ENCODE peak calls at places on chromosomes 16 and 17, in five cellular contexts. S, R, F, M and V are unnamed samples.

GRCh38 chr17:6455321-6455705 is 11.1 kb downstream of the PIMREG start:
- DNase-seq in F (no peak), M (peak), R (no peak), S (peak), V (no peak)

GRCh38 chr17:73156887-73157870 is 7.6 kb upstream of the SSTR2 start:
- DNase-seq in R (no peak), F (no peak), S (no peak), M (no peak), V (peak)

GRCh38 chr17:80760501-80760900 is 215.9 kb downstream of the RPTOR start:
- DNase-seq in M (no peak), S (no peak), R (peak), F (peak), V (no peak)

GRCh38 chr16:60031751-60032150 is 1297.6 kb upstream of the GOT2 start:
- DNase-seq in S (no peak), R (no peak), M (no peak), F (no peak), V (no peak)

GRCh38 chr16:9050102-9050830 is 41.2 kb upstream of the HAPSTR1 start:
- DNase-seq in M (peak), F (no peak), S (no peak), R (no peak), V (no peak)

GRCh38 chr17:16259926-16260325 is 42.9 kb downstream of the PIGL start:
- DNase-seq in R (no peak), M (no peak), F (no peak), S (no peak), V (no peak)

GRCh38 chr16:81018496-81018895 is 11.5 kb downstream of the CENPN start:
- DNase-seq in M (no peak), S (no peak), F (no peak), R (no peak), V (no peak)

GRCh38 chr16:71711789-71712188 is 12.7 kb downstream of the PHLPP2 start:
- DNase-seq in F (no peak), M (no peak), R (no peak), S (no peak), V (no peak)

GRCh38 chr17:3897731-3898130 is 4.9 kb upstream of the CAMKK1 start:
- DNase-seq in R (no peak), M (no peak), S (no peak), F (no peak), V (no peak)

GRCh38 chr17:63082273-63082861 is 116.3 kb downstream of the TANC2 start:
- DNase-seq in M (no peak), S (no peak), F (no peak), R (no peak), V (no peak)

GRCh38 chr16:19520861-19521331 is 1.0 kb downstream of the GDE1 start:
- DNase-seq in F (no peak), S (peak), R (no peak), M (no peak), V (peak)

GRCh38 chr16:61887903-61888302 is 148.3 kb downstream of the CDH8 start:
- DNase-seq in M (no peak), S (no peak), R (no peak), F (no peak), V (no peak)

GRCh38 chr17:39073353-39073752 is 78.1 kb downstream of the PLXDC1 start:
- DNase-seq in F (no peak), S (no peak), R (no peak), M (no peak), V (no peak)

GRCh38 chr17:80034977-80035686 is 540 bp downstream of the TBC1D16 start:
- DNase-seq in M (peak), S (peak), F (peak), R (peak), V (peak)

GRCh38 chr17:50210249-50211225 is 9.1 kb upstream of the COL1A1 start:
- DNase-seq in R (no peak), F (no peak), M (no peak), S (no peak), V (no peak)

GRCh38 chr17:74201250-74201649 is 2.2 kb upstream of the RPL38 start:
- DNase-seq in F (peak), M (no peak), R (peak), S (no peak), V (no peak)

GRCh38 chr17:78885956-78886355 is 17.0 kb downstream of the CEP295NL start:
- DNase-seq in M (no peak), R (no peak), S (no peak), F (no peak), V (no peak)

GRCh38 chr17:14690704-14691103 is 389.8 kb downstream of the HS3ST3B1 start:
- DNase-seq in M (no peak), R (no peak), S (no peak), F (no peak), V (no peak)

GRCh38 chr16:84550096-84550495 is 45.6 kb upstream of the MEAK7 start:
- DNase-seq in S (no peak), R (no peak), F (no peak), M (no peak), V (no peak)

GRCh38 chr16:8634991-8635736 is 13.7 kb downstream of the METTL22 start:
- DNase-seq in R (no peak), F (no peak), S (no peak), M (no peak), V (no peak)

GRCh38 chr17:245611-246010 is 64.2 kb upstream of the DOC2B start:
- DNase-seq in M (no peak), S (no peak), R (no peak), F (no peak), V (no peak)

GRCh38 chr17:75535119-75535537 is 9.6 kb downstream of the LLGL2 start:
- DNase-seq in F (no peak), M (peak), S (peak), R (no peak), V (no peak)

GRCh38 chr17:27466376-27466747 is 10.1 kb downstream of the KSR1 start:
- DNase-seq in M (peak), F (no peak), S (no peak), R (no peak), V (no peak)

GRCh38 chr16:27319257-27319965 is 5.6 kb downstream of the IL4R start:
- DNase-seq in R (no peak), S (no peak), F (no peak), M (no peak), V (no peak)

GRCh38 chr16:85528528-85529387 is 84.4 kb upstream of the GSE1 start:
- DNase-seq in R (no peak), M (peak), S (peak), F (no peak), V (peak)

GRCh38 chr17:73140531-73140930 is 24.3 kb upstream of the SSTR2 start:
- DNase-seq in F (no peak), M (no peak), S (no peak), R (no peak), V (no peak)

GRCh38 chr17:42272162-42272561 is 4.0 kb downstream of the STAT5B start:
- DNase-seq in F (no peak), M (no peak), R (no peak), S (no peak), V (no peak)

GRCh38 chr16:1299868-1300203 is 9.6 kb upstream of the UBE2I start:
- DNase-seq in M (no peak), S (no peak), R (no peak), F (no peak), V (no peak)

GRCh38 chr17:6639651-6640535 is 618 bp downstream of the KIAA0753 start:
- DNase-seq in R (no peak), S (no peak), M (no peak), F (no peak), V (peak)

GRCh38 chr16:79994413-79994812 is 393.9 kb upstream of the MAF start:
- DNase-seq in F (no peak), M (no peak), S (no peak), R (no peak), V (no peak)

GRCh38 chr17:72361892-72362291 is 241.1 kb downstream of the SOX9 start:
- DNase-seq in R (no peak), F (no peak), S (no peak), M (no peak), V (no peak)

GRCh38 chr17:15464211-15464610 is 3.2 kb downstream of the CDRT4 start:
- DNase-seq in S (no peak), R (no peak), M (no peak), F (no peak), V (no peak)

GRCh38 chr17:74959826-74960738 is 12.5 kb downstream of the HID1 start:
- DNase-seq in S (no peak), F (no peak), M (no peak), R (no peak), V (no peak)

GRCh38 chr16:30948087-30948955 is 547 bp upstream of the ORAI3 start:
- DNase-seq in R (peak), S (peak), M (no peak), F (no peak), V (peak)

GRCh38 chr17:54861469-54861983 is 39.1 kb upstream of the TOM1L1 start:
- DNase-seq in S (no peak), R (no peak), M (no peak), F (no peak), V (no peak)

GRCh38 chr17:40564883-40565744 is at the start of gene CCR7:
- DNase-seq in F (no peak), M (peak), S (peak), R (no peak), V (peak)

GRCh38 chr17:15036238-15036637 is 228.9 kb downstream of the PMP22 start:
- DNase-seq in S (no peak), M (no peak), R (no peak), F (no peak), V (no peak)

GRCh38 chr17:82358467-82359350 is at the start of gene TEX19:
- DNase-seq in F (peak), S (peak), M (no peak), R (peak), V (no peak)

GRCh38 chr16:57534881-57535658 is 1.3 kb downstream of the CCDC102A start:
- DNase-seq in M (no peak), S (peak), F (no peak), R (no peak), V (peak)